ENCODE peak calls at places on chromosome 4, in five cellular contexts. D, G, C, S and Z are unnamed samples.
A peak's percentile ranks its signal among the peaks of the same experiment; 100 is the strongest.

GRCh38 chr4:112515278-112516075 is 503 bp downstream of the NEUROG2 start:
- DNase-seq in D (no peak), C (peak; percentile 79), S (peak; percentile 63), G (peak; percentile 42), Z (peak; percentile 47)

GRCh38 chr4:10442976-10443375 is 14.2 kb downstream of the ZNF518B start:
- DNase-seq in S (no peak), D (peak; percentile 43), C (no peak), G (no peak), Z (peak; percentile 9)

GRCh38 chr4:90328558-90328957 is 201.4 kb downstream of the CCSER1 start:
- DNase-seq in S (no peak), G (peak; percentile 8), C (no peak), D (peak; percentile 4), Z (peak; percentile 26)

GRCh38 chr4:158410272-158410671 is 111.4 kb upstream of the RXFP1 start:
- DNase-seq in G (no peak), S (no peak), D (peak; percentile 22), C (no peak), Z (no peak)

GRCh38 chr4:61406677-61407076 is 206.6 kb downstream of the ADGRL3 start:
- DNase-seq in G (no peak), C (no peak), D (no peak), S (no peak), Z (no peak)

GRCh38 chr4:153521995-153522799 is 56.0 kb downstream of the TMEM131L start:
- DNase-seq in S (peak; percentile 61), C (no peak), G (no peak), D (no peak), Z (no peak)

GRCh38 chr4:40856836-40857362 is 107.1 kb downstream of the NSUN7 start:
- DNase-seq in C (peak; percentile 90), D (peak; percentile 38), G (peak; percentile 64), S (peak; percentile 91), Z (peak; percentile 69)

GRCh38 chr4:74474345-74475099 is 29.6 kb downstream of the AREG start:
- DNase-seq in D (peak; percentile 77), G (no peak), S (no peak), C (no peak), Z (peak; percentile 38)

GRCh38 chr4:77104405-77105292 is 28.9 kb upstream of the CCNI start:
- DNase-seq in S (no peak), D (no peak), C (no peak), G (no peak), Z (no peak)

GRCh38 chr4:122533841-122534240 is 77.3 kb upstream of the IL2 start:
- DNase-seq in D (no peak), C (no peak), S (no peak), G (no peak), Z (no peak)

GRCh38 chr4:112082954-112083586 is 62.2 kb upstream of the FAM241A start:
- DNase-seq in C (no peak), D (peak; percentile 82), S (no peak), G (no peak), Z (peak; percentile 66)

GRCh38 chr4:48602222-48602621 is 112.2 kb downstream of the ZAR1 start:
- DNase-seq in G (no peak), S (no peak), D (peak; percentile 75), C (no peak), Z (peak; percentile 46)

GRCh38 chr4:789571-790465 is 36.1 kb downstream of the CPLX1 start:
- DNase-seq in S (no peak), G (no peak), C (no peak), D (no peak), Z (no peak)

GRCh38 chr4:112284662-112285411 is 867 bp downstream of the TIFA start:
- DNase-seq in C (no peak), D (peak; percentile 24), S (no peak), G (no peak), Z (peak; percentile 46)

GRCh38 chr4:41305486-41305885 is 48.8 kb downstream of the UCHL1 start:
- DNase-seq in D (no peak), G (no peak), S (no peak), C (no peak), Z (no peak)

GRCh38 chr4:139665079-139665689 is 435 bp upstream of the MGST2 start:
- DNase-seq in G (no peak), S (no peak), D (no peak), C (no peak), Z (no peak)

GRCh38 chr4:155966661-155967060 is 13.0 kb upstream of the CTSO start:
- DNase-seq in G (no peak), D (no peak), S (no peak), C (no peak), Z (peak; percentile 12)

GRCh38 chr4:94613248-94613647 is 144.5 kb upstream of the BMPR1B start:
- DNase-seq in G (no peak), C (no peak), S (no peak), D (peak; percentile 14), Z (peak; percentile 66)

GRCh38 chr4:98677799-98678198 is 19.4 kb upstream of the TSPAN5 start:
- DNase-seq in C (no peak), D (peak; percentile 32), S (no peak), G (no peak), Z (peak; percentile 5)
- H2BK15ac ChIP-seq in C (no peak overlapping the region), D (no peak overlapping the region), S (no peak overlapping the region), G (no peak overlapping the region), Z (no peak overlapping the region)

GRCh38 chr4:144954224-144954623 is 143.8 kb downstream of the ANAPC10 start:
- DNase-seq in C (no peak), G (no peak), S (peak; percentile 39), D (no peak), Z (no peak)
- H3K14ac ChIP-seq in C (no peak overlapping the region), G (no peak overlapping the region), S (no peak overlapping the region), D (no peak overlapping the region), Z (no peak overlapping the region)

GRCh38 chr4:109433281-109434006 is at the start of gene SEC24B:
- DNase-seq in C (peak; percentile 94), G (peak; percentile 77), D (peak; percentile 62), S (peak; percentile 82), Z (peak; percentile 85)

GRCh38 chr4:109434793-109435080 is 1.1 kb downstream of the SEC24B start:
- DNase-seq in S (no peak), G (no peak), D (peak; percentile 37), C (no peak), Z (no peak)

GRCh38 chr4:109435635-109436034 is 2.0 kb downstream of the SEC24B start:
- DNase-seq in G (no peak), C (no peak), S (no peak), D (no peak), Z (peak; percentile 14)

GRCh38 chr4:109432676-109433075 is 939 bp upstream of the SEC24B start:
- DNase-seq in G (no peak), S (no peak), D (peak; percentile 77), C (no peak), Z (peak; percentile 88)

DNA sequence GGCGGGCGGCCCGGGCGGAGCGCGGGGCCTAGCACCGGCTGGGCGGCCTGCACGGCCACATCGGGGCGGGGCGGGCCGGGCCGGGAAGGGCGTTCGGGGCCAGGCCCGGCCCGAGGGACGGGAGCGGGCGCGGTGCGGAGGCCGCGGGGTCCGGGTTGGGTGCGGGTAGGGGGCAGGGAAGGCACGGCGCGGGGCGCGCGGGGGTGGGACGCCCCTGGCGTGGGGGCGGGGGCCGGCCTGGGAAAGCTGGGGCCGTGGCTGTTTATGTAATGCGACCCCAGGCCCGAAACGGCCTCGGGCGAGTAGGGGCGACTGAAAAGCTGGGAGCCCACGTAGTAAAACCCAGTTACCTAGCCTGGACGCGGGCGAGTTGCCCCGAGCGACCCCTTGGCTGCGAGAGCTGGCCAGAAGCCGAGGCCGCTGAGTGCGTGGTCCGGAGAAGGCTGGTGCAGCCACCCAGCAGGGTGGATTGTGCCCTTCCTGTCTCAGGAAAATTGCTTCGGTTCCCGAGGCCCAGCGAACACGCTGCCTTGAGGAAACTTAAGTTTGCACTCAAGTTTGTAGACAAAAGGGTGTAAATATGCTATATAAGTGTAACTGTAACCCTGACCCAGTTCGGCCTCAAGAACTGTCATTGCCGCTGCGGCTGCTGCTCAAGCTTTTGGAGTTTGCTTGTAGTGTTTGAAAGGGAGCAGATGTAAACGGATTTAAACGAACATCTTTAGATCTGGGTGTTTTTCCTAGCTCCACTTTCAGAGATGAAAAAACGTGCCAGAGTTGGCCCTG is 585 bp downstream of the SEC24B start:
- DNase-seq in C (peak; percentile 56), G (peak; percentile 14), S (peak; percentile 44), D (peak; percentile 18), Z (peak; percentile 49)
- H2BK120ac ChIP-seq in C (no peak overlapping the region), G (no peak overlapping the region), S (no peak overlapping the region), D (no peak overlapping the region), Z (peak overlapping the region; percentile 97)

GRCh38 chr4:140849526-140849925 is 93.3 kb upstream of the TBC1D9 start:
- DNase-seq in G (no peak), C (no peak), D (no peak), S (no peak), Z (no peak)
- H2BK15ac ChIP-seq in G (no peak overlapping the region), C (no peak overlapping the region), D (no peak overlapping the region), S (no peak overlapping the region), Z (no peak overlapping the region)